ENCODE peak calls at places on chromosomes 2 and 18, in four cellular contexts. B, U, V and D are unnamed samples.

GRCh38 chr2:9918275-9918674 is 33.2 kb upstream of the GRHL1 start:
- DNase-seq in U (no peak), B (peak; percentile 33), V (no peak), D (no peak)

GRCh38 chr2:27715318-27716165 is 51.9 kb downstream of the SLC4A1AP start:
- DNase-seq in V (no peak), B (peak; percentile 69), U (no peak), D (peak; percentile 34)

GRCh38 chr18:26911840-26912239 is 46.3 kb upstream of the AQP4 start:
- DNase-seq in B (no peak), V (no peak), U (no peak), D (no peak)

GRCh38 chr2:96869281-96869823 is 528 bp downstream of the SEMA4C start:
- DNase-seq in B (peak; percentile 74), U (no peak), V (no peak), D (peak; percentile 77)

GRCh38 chr2:66888791-66889631 is 454.1 kb downstream of the MEIS1 start:
- DNase-seq in V (no peak), U (no peak), B (peak; percentile 100), D (no peak)

GRCh38 chr2:197198890-197199289 is 111.7 kb downstream of the ANKRD44 start:
- DNase-seq in V (no peak), B (no peak), U (no peak), D (no peak)

GRCh38 chr2:47193607-47194006 is 38.5 kb upstream of the STPG4 start:
- DNase-seq in V (no peak), U (no peak), B (no peak), D (no peak)

GRCh38 chr18:48552130-48552529 is 13.3 kb downstream of the CTIF start:
- DNase-seq in V (no peak), B (no peak), U (no peak), D (no peak)

GRCh38 chr18:32324173-32324572 is 134.3 kb downstream of the MEP1B start:
- DNase-seq in B (peak; percentile 23), U (no peak), V (no peak), D (no peak)

GRCh38 chr18:39463986-39464385 is 1898.4 kb upstream of the CELF4 start:
- DNase-seq in U (no peak), V (no peak), B (no peak), D (no peak)

GRCh38 chr2:23574919-23575654 is 190.1 kb downstream of the KLHL29 start:
- DNase-seq in U (peak; percentile 72), V (peak; percentile 21), B (no peak), D (peak; percentile 49)

GRCh38 chr18:46756559-46757201 is at the start of gene ST8SIA5:
- DNase-seq in V (peak; percentile 46), U (peak; percentile 79), B (no peak), D (peak; percentile 53)

GRCh38 chr2:9740382-9741040 is 102.8 kb upstream of the TAF1B start:
- DNase-seq in B (no peak), V (no peak), U (no peak), D (no peak)

GRCh38 chr2:10525573-10526265 is 77.6 kb upstream of the ODC1 start:
- DNase-seq in U (no peak), V (no peak), B (no peak), D (no peak)

GRCh38 chr18:29164020-29164706 is 987.2 kb upstream of the CDH2 start:
- DNase-seq in B (peak; percentile 96), V (no peak), U (no peak), D (peak; percentile 79)

GRCh38 chr2:222000326-222000725 is 298.5 kb downstream of the PAX3 start:
- DNase-seq in U (no peak), B (peak; percentile 95), V (no peak), D (no peak)

GRCh38 chr2:162734866-162735265 is 103.7 kb downstream of the KCNH7 start:
- DNase-seq in U (no peak), B (no peak), V (no peak), D (no peak)

GRCh38 chr2:8639122-8639635 is 42.7 kb upstream of the ID2 start:
- DNase-seq in V (no peak), B (no peak), U (no peak), D (no peak)

GRCh38 chr2:125696573-125696972 is 959.4 kb upstream of the GYPC start:
- DNase-seq in V (no peak), U (no peak), B (no peak), D (no peak)

GRCh38 chr18:13245481-13246000 is 27.0 kb downstream of the LDLRAD4 start:
- DNase-seq in U (no peak), V (no peak), B (no peak), D (no peak)

GRCh38 chr2:53334610-53335009 is 433.0 kb upstream of the CHAC2 start:
- DNase-seq in B (no peak), V (no peak), U (no peak), D (no peak)

GRCh38 chr2:20424300-20425290 is 22.3 kb upstream of the RHOB start:
- DNase-seq in U (peak; percentile 20), B (peak; percentile 93), V (no peak), D (peak; percentile 19)

GRCh38 chr18:47987456-47987735 is 56.9 kb upstream of the SMAD2 start:
- DNase-seq in V (no peak), B (no peak), U (no peak), D (no peak)

GRCh38 chr18:78396077-78396476 is 583.5 kb upstream of the SALL3 start:
- DNase-seq in V (no peak), U (no peak), B (no peak), D (no peak)

GRCh38 chr2:213455316-213456008 is 171.2 kb downstream of the SPAG16 start:
- DNase-seq in B (no peak), V (no peak), U (no peak), D (peak; percentile 89)

GRCh38 chr2:46299365-46300263 is 2.4 kb downstream of the EPAS1 start:
- DNase-seq in V (no peak), U (peak; percentile 51), B (peak; percentile 62), D (peak; percentile 67)

GRCh38 chr2:164485541-164485940 is 135.7 kb downstream of the GRB14 start:
- DNase-seq in B (no peak), V (no peak), U (no peak), D (no peak)

GRCh38 chr2:32058130-32058529 is 5.2 kb upstream of the SPAST start:
- DNase-seq in U (no peak), V (no peak), B (peak; percentile 67), D (no peak)

GRCh38 chr2:38945931-38946330 is 56.3 kb downstream of the ARHGEF33 start:
- DNase-seq in U (no peak), V (no peak), B (no peak), D (no peak)

GRCh38 chr18:56312554-56312953 is 325.8 kb downstream of the TXNL1 start:
- DNase-seq in U (no peak), V (no peak), B (peak; percentile 30), D (no peak)

GRCh38 chr2:84495539-84496146 is 20.7 kb upstream of the DNAH6 start:
- DNase-seq in U (no peak), B (peak; percentile 78), V (no peak), D (peak; percentile 69)

GRCh38 chr18:27627927-27628326 is 442.8 kb upstream of the CHST9 start:
- DNase-seq in V (no peak), U (peak; percentile 41), B (no peak), D (peak; percentile 59)

GRCh38 chr2:126890962-126891450 is 7.7 kb upstream of the TEX51 start:
- DNase-seq in B (no peak), V (no peak), U (no peak), D (no peak)

GRCh38 chr18:57585846-57586242 is 658 bp downstream of the FECH start:
- DNase-seq in U (no peak), B (no peak), V (no peak), D (peak; percentile 39)

DNA sequence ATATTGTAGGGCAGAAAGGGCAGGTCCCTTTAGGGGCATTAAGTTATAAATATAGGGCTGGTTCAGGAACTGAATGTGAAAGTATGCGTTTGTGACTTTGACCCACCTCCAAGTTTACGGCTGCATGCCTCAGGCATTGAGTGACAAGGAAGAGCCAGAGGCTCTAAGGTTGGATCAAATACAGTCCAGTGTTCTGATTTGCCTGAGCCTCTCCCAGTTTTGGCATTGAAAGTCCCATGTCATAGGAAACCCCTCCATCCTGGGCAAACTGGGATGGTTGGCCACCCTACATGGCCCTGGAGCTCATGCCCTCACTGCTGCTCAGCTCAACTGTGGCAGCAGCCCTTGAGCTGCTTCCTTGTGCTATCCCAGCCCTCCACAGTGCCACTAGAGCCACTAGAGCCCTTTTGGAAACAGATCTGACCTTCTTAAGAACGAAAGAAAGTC is 29.9 kb downstream of the HK2 start:
- DNase-seq in V (no peak), U (no peak), B (no peak), D (no peak)
- H4K5ac ChIP-seq in V (no peak overlapping the region), U (no peak overlapping the region), B (no peak overlapping the region), D (no peak overlapping the region)

DNA sequence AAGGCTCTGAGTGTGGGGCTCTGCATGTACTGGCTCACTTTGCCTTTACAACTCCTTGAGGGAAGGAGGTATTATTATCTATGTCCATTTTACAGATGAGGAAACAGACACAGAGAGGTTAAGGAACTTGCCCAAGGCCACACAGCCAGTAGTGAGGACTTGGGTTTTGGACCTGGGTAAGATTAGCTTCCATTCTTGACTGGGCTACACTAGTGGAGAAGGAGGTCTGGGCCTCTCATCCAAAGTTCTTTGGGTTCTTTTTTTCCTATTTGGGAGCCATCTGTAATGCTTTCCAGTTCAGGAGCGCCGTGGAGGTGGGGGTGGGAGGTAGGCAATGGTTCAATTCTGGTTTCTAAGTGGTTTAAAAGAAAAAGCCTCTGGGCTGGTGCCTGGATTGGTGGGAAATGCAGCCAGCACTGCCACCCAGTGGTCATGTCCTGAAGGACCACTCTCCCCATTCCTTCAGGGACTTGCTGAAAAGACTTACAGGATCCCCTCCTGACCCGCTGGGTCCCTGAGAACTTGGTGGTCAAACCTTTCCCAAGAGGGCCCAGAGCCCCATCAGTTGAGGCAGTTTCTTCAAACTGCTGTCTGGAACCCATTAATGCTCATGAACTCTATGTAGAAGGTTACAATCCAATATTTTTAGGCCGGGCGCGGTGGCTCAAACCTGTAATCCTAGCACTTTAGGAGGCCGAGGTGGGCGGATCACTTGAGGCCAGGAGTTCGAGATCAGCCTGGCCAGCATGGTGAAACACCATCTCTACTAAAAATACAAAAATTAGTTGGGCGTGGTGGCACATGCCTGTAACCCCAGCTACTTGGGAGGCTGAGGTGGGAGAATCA is 38.6 kb upstream of the NOTO start:
- DNase-seq in U (peak; percentile 86), B (peak; percentile 74), V (peak; percentile 63), D (peak; percentile 87)
- H3K4me2 ChIP-seq in U (peak overlapping the region; percentile 2), B (no peak overlapping the region), V (no peak overlapping the region), D (no peak overlapping the region)

GRCh38 chr2:35846-36245 is 10.5 kb downstream of the FAM110C start:
- DNase-seq in U (no peak), V (no peak), B (no peak), D (peak; percentile 31)
- H4K5ac ChIP-seq in U (no peak overlapping the region), V (no peak overlapping the region), B (no peak overlapping the region), D (no peak overlapping the region)

GRCh38 chr2:6879011-6879410 is 1.4 kb downstream of the RSAD2 start:
- DNase-seq in V (no peak), U (no peak), B (no peak), D (no peak)

GRCh38 chr2:6883448-6884122 is 6.0 kb downstream of the RSAD2 start:
- DNase-seq in V (no peak), B (no peak), U (no peak), D (no peak)

GRCh38 chr2:6880200-6880733 is 2.7 kb downstream of the RSAD2 start:
- DNase-seq in U (no peak), V (no peak), B (no peak), D (no peak)

GRCh38 chr2:6881036-6881435 is 3.5 kb downstream of the RSAD2 start:
- DNase-seq in V (no peak), U (no peak), B (no peak), D (no peak)

DNA sequence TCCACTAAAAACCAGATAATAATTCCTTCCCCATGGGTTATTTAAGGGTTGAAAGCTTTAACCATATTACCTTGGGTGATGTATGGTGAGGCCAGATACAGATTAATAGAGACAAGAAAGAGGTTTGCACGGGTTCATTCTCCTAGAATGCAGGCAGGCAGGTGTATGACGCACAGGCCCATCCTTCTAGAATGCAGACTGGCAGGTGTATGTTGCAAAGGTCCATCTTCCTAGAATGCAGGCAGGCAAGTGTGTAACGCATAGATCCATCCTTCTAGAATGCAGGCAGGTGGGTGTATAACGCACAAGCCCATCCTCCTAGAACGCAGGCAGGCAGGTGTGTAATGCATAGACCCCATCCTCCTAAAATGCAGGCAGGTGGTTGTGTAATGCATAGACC is 3.9 kb downstream of the RSAD2 start:
- DNase-seq in V (no peak), U (no peak), B (no peak), D (no peak)
- H3K4me2 ChIP-seq in V (no peak overlapping the region), U (no peak overlapping the region), B (no peak overlapping the region), D (no peak overlapping the region)